ENCODE peak calls at places on chromosomes 4 and X, in four cellular contexts. One of them, this sample, is unnamed.
A peak's percentile ranks its signal among the peaks of the same experiment; 100 is the strongest.

GRCh38 chrX:105189093-105189492 is 31.4 kb downstream of the TEX13A start:
- DNase-seq in NCI-H1092 treated with DMSO at 0.1 percent for 48 hours: no peak
- DNase-seq in memory B cell: no peak
- DNase-seq in HCT116: no peak
- DNase-seq in this sample: no peak

GRCh38 chr4:26213317-26213716 is 107.5 kb upstream of the RBPJ start:
- DNase-seq in HCT116: no peak
- DNase-seq in NCI-H1092 treated with DMSO at 0.1 percent for 48 hours: no peak
- DNase-seq in memory B cell: no peak
- DNase-seq in this sample: no peak

GRCh38 chr4:108620933-108621905 is 843 bp downstream of the RPL34 start:
- DNase-seq in HCT116: no peak
- DNase-seq in NCI-H1092 treated with DMSO at 0.1 percent for 48 hours: no peak
- DNase-seq in memory B cell: peak; percentile 8
- DNase-seq in this sample: no peak

GRCh38 chr4:98838977-98839618 is 89.8 kb downstream of the EIF4E start:
- DNase-seq in HCT116: peak; percentile 32
- DNase-seq in memory B cell: no peak
- DNase-seq in NCI-H1092 treated with DMSO at 0.1 percent for 48 hours: no peak
- DNase-seq in this sample: no peak

GRCh38 chrX:139851730-139852129 is 81.1 kb downstream of the ATP11C start:
- DNase-seq in HCT116: no peak
- DNase-seq in memory B cell: no peak
- DNase-seq in NCI-H1092 treated with DMSO at 0.1 percent for 48 hours: no peak
- DNase-seq in this sample: no peak

GRCh38 chrX:1072637-1073377 is 139.6 kb downstream of the CRLF2 start:
- DNase-seq in NCI-H1092 treated with DMSO at 0.1 percent for 48 hours: no peak
- DNase-seq in memory B cell: no peak
- DNase-seq in HCT116: peak; percentile 75
- DNase-seq in this sample: no peak

GRCh38 chrX:39491548-39492297 is 606.0 kb downstream of the BCOR start:
- DNase-seq in HCT116: no peak
- DNase-seq in memory B cell: peak; percentile 50
- DNase-seq in NCI-H1092 treated with DMSO at 0.1 percent for 48 hours: no peak
- DNase-seq in this sample: no peak

GRCh38 chr4:17232575-17233253 is 279.2 kb downstream of the QDPR start:
- DNase-seq in memory B cell: no peak
- DNase-seq in NCI-H1092 treated with DMSO at 0.1 percent for 48 hours: no peak
- DNase-seq in HCT116: peak; percentile 1
- DNase-seq in this sample: peak; percentile 24

GRCh38 chr4:31114821-31115220 is 394.7 kb downstream of the PCDH7 start:
- DNase-seq in memory B cell: no peak
- DNase-seq in HCT116: no peak
- DNase-seq in NCI-H1092 treated with DMSO at 0.1 percent for 48 hours: no peak
- DNase-seq in this sample: no peak

GRCh38 chr4:2482693-2483092 is 13.8 kb downstream of the RNF4 start:
- DNase-seq in HCT116: no peak
- DNase-seq in NCI-H1092 treated with DMSO at 0.1 percent for 48 hours: no peak
- DNase-seq in memory B cell: no peak
- DNase-seq in this sample: peak; percentile 58

GRCh38 chrX:15838017-15838416 is 16.6 kb downstream of the AP1S2 start:
- DNase-seq in NCI-H1092 treated with DMSO at 0.1 percent for 48 hours: no peak
- DNase-seq in HCT116: no peak
- DNase-seq in memory B cell: no peak
- DNase-seq in this sample: no peak

GRCh38 chr4:100841911-100842310 is 324.1 kb upstream of the EMCN start:
- DNase-seq in NCI-H1092 treated with DMSO at 0.1 percent for 48 hours: no peak
- DNase-seq in memory B cell: no peak
- DNase-seq in HCT116: no peak
- DNase-seq in this sample: no peak

GRCh38 chr4:108547682-108548081 is 72.7 kb upstream of the RPL34 start:
- DNase-seq in memory B cell: no peak
- DNase-seq in HCT116: no peak
- DNase-seq in NCI-H1092 treated with DMSO at 0.1 percent for 48 hours: no peak
- DNase-seq in this sample: no peak

GRCh38 chr4:130703211-130703920 is 1607.4 kb downstream of the C4orf33 start:
- DNase-seq in HCT116: no peak
- DNase-seq in NCI-H1092 treated with DMSO at 0.1 percent for 48 hours: no peak
- DNase-seq in memory B cell: no peak
- DNase-seq in this sample: no peak

GRCh38 chrX:2627272-2627867 is 63.7 kb upstream of the CD99 start:
- DNase-seq in NCI-H1092 treated with DMSO at 0.1 percent for 48 hours: no peak
- DNase-seq in memory B cell: no peak
- DNase-seq in HCT116: peak; percentile 44
- DNase-seq in this sample: no peak

GRCh38 chrX:10507181-10507580 is 113.2 kb downstream of the MID1 start:
- DNase-seq in memory B cell: no peak
- DNase-seq in NCI-H1092 treated with DMSO at 0.1 percent for 48 hours: no peak
- DNase-seq in HCT116: no peak
- DNase-seq in this sample: no peak

GRCh38 chr4:42078184-42078801 is 74.2 kb downstream of the BEND4 start:
- DNase-seq in memory B cell: no peak
- DNase-seq in HCT116: no peak
- DNase-seq in NCI-H1092 treated with DMSO at 0.1 percent for 48 hours: no peak
- DNase-seq in this sample: no peak

GRCh38 chrX:84188320-84188834 is 378 bp upstream of the RPS6KA6 start:
- DNase-seq in HCT116: no peak
- DNase-seq in memory B cell: no peak
- DNase-seq in NCI-H1092 treated with DMSO at 0.1 percent for 48 hours: peak; percentile 81
- DNase-seq in this sample: peak; percentile 14